ENCODE peak calls at places on chromosomes 16 and 17, in ten cellular contexts. L is lower leg skin, I is PC-9, G is heart left ventricle, D is RWPE1, W is tibial artery, T is cardiac muscle cell, K is foreskin fibroblast, M is kidney epithelial cell, E is astrocyte of the spinal cord. J is an unnamed sample.

GRCh38 chr16:20866792-20867191 is 33.4 kb downstream of the DCUN1D3 start:
- DNase-seq in L (peak; percentile 34), I (no peak), G (no peak), D (no peak), W (no peak), T (no peak), K (no peak), M (no peak), E (no peak), J (no peak)

GRCh38 chr16:7055443-7055842 is 277.2 kb upstream of the RBFOX1 start:
- DNase-seq in L (no peak), I (no peak), G (no peak), D (no peak), W (no peak), T (no peak), K (no peak), M (no peak), E (no peak), J (no peak)

GRCh38 chr16:80518436-80518835 is 22.4 kb upstream of the DYNLRB2 start:
- DNase-seq in L (no peak), I (no peak), G (no peak), D (no peak), W (no peak), T (no peak), K (peak; percentile 31), M (peak; percentile 47), E (peak; percentile 2), J (no peak)

GRCh38 chr16:5709889-5710288 is 612.3 kb upstream of the EEF2KMT start:
- DNase-seq in L (no peak), I (peak; percentile 1), G (no peak), D (no peak), W (no peak), T (no peak), K (peak; percentile 12), M (no peak), E (peak; percentile 3), J (no peak)

GRCh38 chr16:4200000-4200780 is 41.7 kb downstream of the SRL start:
- DNase-seq in L (peak; percentile 89), I (peak; percentile 88), G (peak; percentile 82), D (peak; percentile 69), W (peak; percentile 84), T (peak; percentile 70), K (peak; percentile 81), M (no peak), E (peak; percentile 50), J (peak; percentile 58)

GRCh38 chr17:41580651-41581365 is 5.9 kb downstream of the KRT14 start:
- DNase-seq in L (no peak), I (peak; percentile 37), G (no peak), D (peak; percentile 76), W (no peak), T (no peak), K (no peak), M (no peak), E (no peak), J (no peak)

GRCh38 chr17:46977750-46978488 is 1.1 kb downstream of the RPRML start:
- DNase-seq in L (no peak), I (no peak), G (no peak), D (no peak), W (no peak), T (no peak), K (peak; percentile 12), M (no peak), E (no peak), J (no peak)

GRCh38 chr16:50841081-50841886 is 99.4 kb downstream of the CYLD start:
- DNase-seq in L (peak; percentile 81), I (no peak), G (no peak), D (no peak), W (no peak), T (peak; percentile 47), K (no peak), M (no peak), E (no peak), J (no peak)

GRCh38 chr17:2174048-2174447 is 119.1 kb downstream of the HIC1 start:
- DNase-seq in L (no peak), I (no peak), G (no peak), D (no peak), W (no peak), T (no peak), K (peak; percentile 46), M (no peak), E (peak; percentile 80), J (no peak)

GRCh38 chr17:2171725-2172446 is 117.0 kb downstream of the HIC1 start:
- DNase-seq in L (no peak), I (no peak), G (peak; percentile 75), D (no peak), W (peak; percentile 89), T (peak; percentile 99), K (peak; percentile 97), M (no peak), E (peak; percentile 99), J (peak; percentile 73)

GRCh38 chr17:2173005-2173404 is 118.1 kb downstream of the HIC1 start:
- DNase-seq in L (no peak), I (no peak), G (no peak), D (no peak), W (peak; percentile 77), T (peak; percentile 45), K (peak; percentile 47), M (no peak), E (peak; percentile 37), J (no peak)

GRCh38 chr17:2172447-2172938 is 117.6 kb downstream of the HIC1 start:
- DNase-seq in L (no peak), I (no peak), G (no peak), D (no peak), W (no peak), T (peak; percentile 81), K (peak; percentile 90), M (no peak), E (no peak), J (no peak)

DNA sequence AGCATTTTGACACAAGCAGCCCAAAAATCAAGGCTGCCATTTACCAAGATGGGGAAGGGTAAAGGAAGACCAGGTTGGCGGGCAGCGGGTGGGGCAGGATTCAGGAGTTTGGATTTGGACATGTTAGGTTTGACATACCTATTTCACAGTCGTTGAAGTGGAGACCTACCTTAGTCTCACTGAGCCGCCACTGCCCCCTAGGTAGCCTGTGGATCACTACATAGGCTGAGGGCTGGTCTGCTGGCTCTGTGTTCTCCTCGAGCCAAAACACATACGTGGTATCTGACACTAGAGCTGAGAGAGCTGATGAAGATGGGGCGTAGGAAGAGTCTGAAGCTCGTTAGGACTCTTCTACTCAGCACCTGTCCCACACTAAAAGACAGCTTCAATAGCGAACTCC is 115.1 kb downstream of the HIC1 start:
- DNase-seq in L (no peak), I (peak; percentile 22), G (no peak), D (no peak), W (no peak), T (no peak), K (no peak), M (no peak), E (no peak), J (no peak)
- TF ChIP-seq CTCF in L (no peak), I (peak; percentile 57), G (no peak), D (no peak), W (no peak), T (peak; percentile 12), K (no peak), M (peak; percentile 18), E (peak; percentile 25), J (no peak)

GRCh38 chr17:8800656-8801055 is 1.5 kb upstream of the MFSD6L start:
- DNase-seq in L (no peak), I (no peak), G (no peak), D (no peak), W (no peak), T (no peak), K (no peak), M (no peak), E (no peak), J (no peak)

GRCh38 chr17:8799851-8800212 is 667 bp upstream of the MFSD6L start:
- DNase-seq in L (peak; percentile 63), I (no peak), G (no peak), D (no peak), W (no peak), T (no peak), K (no peak), M (no peak), E (no peak), J (no peak)

GRCh38 chr17:8797621-8798175 is 1.5 kb downstream of the MFSD6L start:
- DNase-seq in L (peak; percentile 80), I (no peak), G (no peak), D (no peak), W (no peak), T (no peak), K (no peak), M (no peak), E (no peak), J (no peak)

GRCh38 chr17:8798176-8799000 is 777 bp downstream of the MFSD6L start:
- DNase-seq in L (peak; percentile 84), I (no peak), G (no peak), D (no peak), W (no peak), T (no peak), K (no peak), M (no peak), E (no peak), J (no peak)

DNA sequence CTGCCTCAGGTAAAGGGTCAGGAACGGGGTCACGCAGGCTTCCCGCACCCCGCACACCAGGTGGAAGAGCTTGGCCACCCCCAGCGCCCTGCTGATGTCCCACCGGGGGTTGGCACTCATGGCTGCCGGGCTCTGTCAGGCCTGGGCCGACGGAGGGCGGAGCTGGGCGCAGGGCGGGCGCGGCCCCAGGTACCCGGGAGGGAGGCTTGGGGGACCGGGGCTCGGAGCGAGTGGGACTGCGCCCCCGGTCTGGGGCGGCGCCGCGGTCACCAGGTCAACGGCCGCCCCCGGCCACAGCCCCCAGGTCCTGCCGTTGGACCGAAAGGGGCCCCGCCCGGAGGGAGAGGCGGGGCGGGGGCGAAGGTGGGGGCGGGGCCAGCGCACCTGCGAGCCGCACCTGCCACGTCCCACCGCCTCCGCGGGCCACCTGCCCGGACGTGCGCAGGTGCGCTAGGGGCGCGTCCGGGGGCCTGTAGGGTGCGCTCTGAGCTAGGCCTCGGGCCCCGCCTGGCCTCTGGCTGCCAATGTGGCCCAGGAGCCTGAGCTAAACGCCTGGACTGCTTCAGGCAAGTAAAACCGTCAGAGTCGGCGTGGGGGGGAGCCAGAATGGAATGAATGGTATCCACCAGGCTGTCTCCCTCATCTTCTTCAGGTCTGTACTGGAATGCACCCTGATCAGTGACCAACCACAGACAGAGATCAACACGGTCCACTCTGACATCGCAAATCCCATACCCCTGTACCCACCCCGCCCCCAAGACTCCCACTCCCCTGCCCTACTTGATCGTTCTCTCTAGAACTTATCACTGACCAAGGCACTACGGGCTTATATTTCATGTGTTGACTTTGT is at the start of gene MFSD6L:
- DNase-seq in L (peak; percentile 71), I (no peak), G (no peak), D (peak; percentile 12), W (no peak), T (peak; percentile 45), K (no peak), M (no peak), E (no peak), J (peak; percentile 25)
- TF ChIP-seq CTCF in L (no peak), I (no peak), G (peak; percentile 28), D (no peak), W (no peak), T (no peak), K (no peak), M (peak; percentile 18), E (no peak), J (peak; percentile 43)

GRCh38 chr16:58413359-58413758 is 21.1 kb downstream of the GINS3 start:
- DNase-seq in L (no peak), I (no peak), G (no peak), D (no peak), W (no peak), T (no peak), K (no peak), M (no peak), E (no peak), J (no peak)
- TF ChIP-seq CTCF in L (no peak), I (no peak), G (no peak), D (no peak), W (no peak), T (no peak), K (no peak), M (no peak), E (no peak), J (no peak)

GRCh38 chr17:36482611-36483504 is 3.6 kb upstream of the ZNHIT3 start:
- DNase-seq in L (peak; percentile 96), I (peak; percentile 74), G (peak; percentile 93), D (peak; percentile 86), W (peak; percentile 91), T (peak; percentile 87), K (peak; percentile 93), M (peak; percentile 18), E (peak; percentile 71), J (peak; percentile 39)
- TF ChIP-seq CTCF in L (no peak), I (peak; percentile 64), G (peak; percentile 98), D (peak; percentile 96), W (peak; percentile 83), T (peak; percentile 90), K (peak; percentile 81), M (peak; percentile 66), E (peak; percentile 79), J (peak; percentile 99)